ENCODE peak calls at places on chromosomes 6 and 20, in five cellular contexts. R, M, U, F and B are unnamed samples.

GRCh38 chr6:126372626-126373025 is 32.7 kb downstream of the CENPW start:
- DNase-seq in R (no peak), M (no peak), U (no peak), F (no peak), B (no peak)

GRCh38 chr6:4397307-4397706 is 261.9 kb upstream of the ECI2 start:
- DNase-seq in R (no peak), M (no peak), U (no peak), F (no peak), B (no peak)

GRCh38 chr6:2355155-2355554 is 109.8 kb upstream of the GMDS start:
- DNase-seq in R (no peak), M (no peak), U (no peak), F (no peak), B (no peak)

GRCh38 chr6:12022903-12023522 is 10.9 kb downstream of the HIVEP1 start:
- DNase-seq in R (no peak), M (no peak), U (no peak), F (no peak), B (no peak)

GRCh38 chr6:90375681-90376439 is 79.2 kb upstream of the BACH2 start:
- DNase-seq in R (no peak), M (peak), U (peak), F (no peak), B (no peak)

GRCh38 chr20:6530254-6530653 is 237.2 kb upstream of the BMP2 start:
- DNase-seq in R (no peak), M (no peak), U (no peak), F (no peak), B (no peak)

GRCh38 chr20:45095753-45096371 is 5.1 kb downstream of the KCNS1 start:
- DNase-seq in R (peak), M (peak), U (peak), F (peak), B (peak)

GRCh38 chr6:167163476-167164011 is 5.8 kb upstream of the GPR31 start:
- DNase-seq in R (no peak), M (no peak), U (no peak), F (no peak), B (no peak)

GRCh38 chr6:156832166-156832743 is 55.1 kb downstream of the ARID1B start:
- DNase-seq in R (no peak), M (no peak), U (no peak), F (peak), B (no peak)

GRCh38 chr6:138289739-138290138 is 71.4 kb upstream of the PBOV1 start:
- DNase-seq in R (peak), M (peak), U (no peak), F (no peak), B (no peak)

GRCh38 chr6:138290563-138290962 is 72.3 kb upstream of the PBOV1 start:
- DNase-seq in R (no peak), M (no peak), U (no peak), F (no peak), B (no peak)

GRCh38 chr6:138285800-138286199 is 67.5 kb upstream of the PBOV1 start:
- DNase-seq in R (no peak), M (no peak), U (no peak), F (no peak), B (no peak)

GRCh38 chr6:138286698-138287097 is 68.4 kb upstream of the PBOV1 start:
- DNase-seq in R (no peak), M (no peak), U (no peak), F (no peak), B (no peak)

DNA sequence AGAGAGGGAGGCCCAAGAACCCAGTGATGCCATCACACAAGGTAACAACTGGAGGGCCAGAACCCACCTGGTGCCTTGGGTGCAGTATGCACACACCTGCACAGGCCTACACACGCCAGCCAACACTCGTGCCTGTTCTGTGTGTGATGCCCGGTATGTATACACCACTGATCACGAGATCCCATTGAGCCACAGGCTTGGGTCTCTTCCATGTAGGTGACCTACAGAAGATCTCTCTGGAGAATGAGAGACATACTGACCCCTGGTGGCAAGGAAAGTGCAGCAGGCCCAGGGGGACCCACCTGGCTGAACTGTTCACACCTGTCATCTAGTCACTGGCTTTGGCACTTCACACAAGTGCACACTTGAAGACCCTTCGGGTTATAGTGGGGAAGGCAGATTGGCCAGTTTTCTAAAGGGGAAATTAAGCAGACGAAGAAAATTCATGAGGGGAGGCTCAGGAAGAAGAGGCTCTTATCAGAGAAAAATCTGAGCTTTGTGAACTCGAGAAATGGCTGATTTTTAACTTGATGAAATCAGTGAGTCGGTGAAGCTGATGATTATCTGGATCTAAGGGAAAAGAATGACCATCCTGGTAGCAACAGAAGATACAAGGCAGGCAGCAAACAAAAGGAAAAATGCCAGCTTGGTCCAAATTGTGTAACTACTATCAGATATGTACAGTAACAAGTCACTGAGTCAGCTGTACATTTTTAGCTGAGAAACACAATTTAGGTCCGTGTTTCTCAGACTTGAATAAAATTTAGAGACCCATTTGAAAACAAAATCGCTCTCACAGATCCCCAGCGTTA is 69.1 kb upstream of the PBOV1 start:
- DNase-seq in R (peak), M (peak), U (no peak), F (no peak), B (peak)
- TF ChIP-seq CTCF in R (peak), M (peak), U (peak), F (peak), B (peak)

DNA sequence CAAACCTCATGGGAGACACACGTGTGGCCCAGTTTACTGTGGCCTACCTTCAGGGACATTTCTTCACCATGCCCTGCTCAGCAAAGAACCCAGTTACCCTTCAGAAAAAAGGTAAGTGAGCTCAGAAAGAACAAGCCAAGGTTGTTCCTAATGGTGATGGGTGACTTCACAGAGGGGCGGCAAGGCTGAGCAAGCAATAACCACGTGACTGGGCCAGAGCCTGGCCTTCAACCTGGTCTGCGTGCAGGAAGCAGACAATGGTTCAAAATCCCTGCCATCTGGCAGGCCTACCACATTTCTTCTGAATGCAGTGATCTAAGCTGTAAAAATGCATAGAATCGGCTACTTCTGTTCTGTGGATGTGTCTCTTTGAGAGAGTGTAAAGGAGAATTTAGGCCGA is 115.5 kb upstream of the CST7 start:
- DNase-seq in R (no peak), M (no peak), U (no peak), F (no peak), B (no peak)
- H3K4me3 ChIP-seq in R (no peak), M (no peak), U (no peak), F (no peak), B (no peak)

GRCh38 chr6:44221291-44221960 is 2.0 kb upstream of the SLC29A1 start:
- DNase-seq in R (peak), M (peak), U (peak), F (peak), B (peak)
- TF ChIP-seq CTCF in R (peak), M (peak), U (peak), F (peak), B (peak)

DNA sequence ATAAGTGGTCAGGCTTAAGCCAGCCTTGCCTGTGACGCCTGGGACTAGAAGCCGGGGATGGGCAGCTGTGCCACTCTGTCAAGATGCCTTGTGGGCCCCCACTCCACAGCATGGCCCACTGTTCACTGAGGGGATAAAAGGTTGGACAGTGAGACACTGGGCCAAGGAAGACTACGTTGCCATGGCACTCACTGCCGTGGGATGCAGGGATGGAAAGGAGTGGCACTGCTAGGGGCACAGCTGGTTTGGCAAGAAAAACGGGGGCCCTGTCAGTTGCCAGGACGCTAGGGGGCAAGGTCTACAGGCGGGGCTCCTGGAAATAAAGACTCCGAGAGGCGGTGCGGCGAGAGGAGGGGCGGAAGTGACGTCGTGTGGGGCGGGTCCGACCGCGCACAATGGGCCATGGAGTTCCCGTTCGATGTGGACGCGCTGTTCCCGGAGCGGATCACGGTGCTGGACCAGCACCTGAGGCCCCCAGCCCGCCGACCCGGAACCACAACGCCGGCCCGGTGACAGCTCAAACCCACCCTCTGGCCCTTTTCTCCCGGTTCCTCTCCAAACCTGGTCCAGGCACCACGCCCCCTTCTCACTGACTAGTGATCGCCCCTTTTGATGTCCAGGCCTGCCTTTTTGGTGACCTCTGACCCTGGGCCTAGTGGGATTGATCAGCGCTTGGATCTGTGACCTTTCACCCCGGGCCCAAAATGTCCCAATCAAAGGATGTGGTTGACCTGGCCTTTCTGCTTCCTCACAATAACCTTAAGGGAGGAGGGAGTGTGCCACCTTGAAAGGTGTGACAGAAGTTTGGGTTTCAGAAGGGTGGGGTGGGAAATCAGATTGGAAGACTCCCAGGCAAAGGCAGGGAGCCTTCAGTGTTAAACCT is at the start of gene ATAT1:
- DNase-seq in R (peak), M (peak), U (peak), F (peak), B (peak)
- H3K4me3 ChIP-seq in R (peak), M (peak), U (peak), F (peak), B (peak)

DNA sequence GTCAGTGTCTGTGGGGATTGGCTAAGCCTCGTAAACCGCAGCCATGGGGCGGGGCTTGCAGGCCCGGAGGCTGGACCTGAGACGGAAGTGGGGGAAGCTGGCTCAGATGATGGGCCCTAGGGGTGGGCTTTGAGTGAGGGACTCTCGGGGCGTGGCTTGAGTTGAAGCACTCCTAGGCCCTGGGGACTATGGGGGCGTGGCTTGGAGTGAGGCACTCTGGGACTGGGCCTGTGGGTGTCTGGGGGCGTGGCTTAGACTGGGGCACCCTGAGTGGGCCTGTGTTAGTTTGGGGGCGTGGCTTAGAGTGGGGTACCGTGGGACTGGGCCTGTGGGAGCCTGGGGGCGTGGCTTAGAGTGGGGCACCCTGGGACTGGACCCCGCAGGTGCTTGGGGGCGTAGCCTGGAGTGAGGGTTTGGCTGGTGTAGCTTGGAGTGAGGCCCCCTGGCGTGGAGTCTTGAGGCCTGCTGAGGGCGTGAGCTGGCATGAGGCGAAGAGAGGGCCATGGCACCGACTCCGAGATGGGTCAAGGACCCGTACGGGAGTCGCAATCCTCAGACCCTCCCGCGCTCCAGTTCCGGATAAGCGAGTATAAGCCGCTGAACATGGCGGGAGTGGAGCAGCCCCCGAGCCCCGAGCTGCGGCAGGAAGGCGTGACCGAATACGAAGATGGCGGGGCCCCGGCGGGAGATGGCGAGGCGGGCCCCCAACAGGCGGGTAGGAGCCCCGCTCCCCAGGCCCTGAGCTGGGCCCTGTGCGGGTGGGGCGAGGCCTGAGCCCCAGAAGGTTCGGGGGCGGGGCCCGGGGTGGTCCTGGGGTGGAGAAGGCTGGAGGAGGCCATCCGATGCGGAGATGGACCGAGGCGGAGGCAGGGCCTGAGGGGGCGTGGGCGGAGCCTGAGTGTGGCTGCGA is 6.8 kb downstream of the L3MBTL1 start:
- DNase-seq in R (peak), M (peak), U (peak), F (peak), B (peak)
- TF ChIP-seq CTCF in R (peak), M (peak), U (peak), F (peak), B (no peak)

DNA sequence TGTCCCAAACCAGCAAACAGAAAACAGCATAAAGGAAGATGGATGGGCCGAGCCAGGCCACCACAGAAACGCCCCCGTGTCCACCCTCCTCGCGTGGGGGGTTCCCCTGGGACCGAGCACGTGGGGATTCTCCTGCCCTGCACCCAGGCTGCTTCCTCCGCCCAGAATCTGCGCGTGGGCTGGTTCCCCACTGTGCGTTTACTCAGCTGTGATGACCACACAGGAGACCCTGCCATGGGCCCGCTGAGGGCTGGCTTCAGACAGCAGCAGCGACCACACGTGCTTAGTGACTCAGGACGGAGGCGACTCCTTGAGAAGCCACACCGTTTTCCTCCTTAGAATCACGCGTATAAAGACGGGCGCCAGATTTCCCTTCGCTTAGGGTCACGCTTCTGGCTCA is 63.9 kb upstream of the PDE10A start:
- DNase-seq in R (no peak), M (no peak), U (no peak), F (no peak), B (no peak)
- H3K4me3 ChIP-seq in R (no peak), M (no peak), U (no peak), F (no peak), B (no peak)

GRCh38 chr6:30687659-30688431 is 1.4 kb upstream of the PPP1R18 start:
- DNase-seq in R (no peak), M (no peak), U (no peak), F (peak), B (no peak)
- TF ChIP-seq CTCF in R (peak), M (no peak), U (no peak), F (peak), B (no peak)